ENCODE peak calls at places on chromosomes 2 and 18, in six cellular contexts. W is glutamatergic neuron, J is neural crest cell, E is right atrium auricular region, S is H9, Q is HFF-Myc. L is an unnamed sample.

GRCh38 chr2:120108049-120108448 is 95.2 kb downstream of the EPB41L5 start:
- DNase-seq in W (no peak), J (no peak), E (no peak), S (no peak), Q (no peak), L (no peak)

GRCh38 chr18:24683965-24684364 is 223.5 kb downstream of the HRH4 start:
- DNase-seq in W (peak), J (no peak), E (no peak), S (peak), Q (no peak), L (no peak)

GRCh38 chr2:26640781-26641564 is at the start of gene CIB4:
- DNase-seq in W (no peak), J (no peak), E (no peak), S (peak), Q (no peak), L (no peak)

GRCh38 chr2:241531161-241531722 is 22.9 kb upstream of the STK25 start:
- DNase-seq in W (no peak), J (no peak), E (no peak), S (no peak), Q (no peak), L (no peak)

GRCh38 chr2:75258620-75259019 is 59.3 kb upstream of the TACR1 start:
- DNase-seq in W (no peak), J (no peak), E (no peak), S (no peak), Q (no peak), L (no peak)

GRCh38 chr2:61090386-61090921 is 24.8 kb downstream of the SANBR start:
- DNase-seq in W (no peak), J (no peak), E (no peak), S (no peak), Q (no peak), L (no peak)

GRCh38 chr2:60530228-60530627 is 23.2 kb downstream of the BCL11A start:
- DNase-seq in W (no peak), J (no peak), E (no peak), S (no peak), Q (no peak), L (no peak)

GRCh38 chr2:74001121-74001520 is 16.4 kb downstream of the TET3 start:
- DNase-seq in W (peak), J (no peak), E (no peak), S (no peak), Q (no peak), L (no peak)

GRCh38 chr2:101805146-101806088 is 107.9 kb downstream of the MAP4K4 start:
- DNase-seq in W (no peak), J (no peak), E (no peak), S (no peak), Q (no peak), L (no peak)

GRCh38 chr2:20164061-20164733 is 60.7 kb downstream of the SDC1 start:
- DNase-seq in W (no peak), J (no peak), E (no peak), S (peak), Q (no peak), L (no peak)

GRCh38 chr2:88179228-88179679 is 9.1 kb downstream of the THNSL2 start:
- DNase-seq in W (no peak), J (no peak), E (no peak), S (no peak), Q (no peak), L (no peak)

GRCh38 chr18:6885992-6886823 is 156.7 kb downstream of the ARHGAP28 start:
- DNase-seq in W (peak), J (peak), E (no peak), S (no peak), Q (peak), L (no peak)

GRCh38 chr2:215816424-215816823 is 196.9 kb downstream of the MREG start:
- DNase-seq in W (no peak), J (no peak), E (no peak), S (no peak), Q (no peak), L (no peak)

GRCh38 chr2:81324046-81324445 is 1019.5 kb upstream of the LRRTM1 start:
- DNase-seq in W (no peak), J (no peak), E (no peak), S (peak), Q (no peak), L (no peak)

GRCh38 chr2:113309655-113310387 is 31.1 kb upstream of the PAX8 start:
- DNase-seq in W (no peak), J (no peak), E (no peak), S (no peak), Q (no peak), L (no peak)

GRCh38 chr18:54873884-54874255 is 45.6 kb downstream of the RAB27B start:
- DNase-seq in W (no peak), J (no peak), E (no peak), S (no peak), Q (no peak), L (no peak)

GRCh38 chr18:13550446-13551304 is 175.7 kb downstream of the FAM210A start:
- DNase-seq in W (no peak), J (no peak), E (peak), S (no peak), Q (no peak), L (no peak)

GRCh38 chr18:13551841-13552733 is 174.3 kb downstream of the FAM210A start:
- DNase-seq in W (no peak), J (no peak), E (no peak), S (no peak), Q (no peak), L (no peak)

GRCh38 chr18:13555192-13555591 is 171.2 kb downstream of the FAM210A start:
- DNase-seq in W (no peak), J (no peak), E (no peak), S (no peak), Q (no peak), L (no peak)

GRCh38 chr18:13551305-13551603 is 175.1 kb downstream of the FAM210A start:
- DNase-seq in W (no peak), J (no peak), E (no peak), S (no peak), Q (no peak), L (no peak)

DNA sequence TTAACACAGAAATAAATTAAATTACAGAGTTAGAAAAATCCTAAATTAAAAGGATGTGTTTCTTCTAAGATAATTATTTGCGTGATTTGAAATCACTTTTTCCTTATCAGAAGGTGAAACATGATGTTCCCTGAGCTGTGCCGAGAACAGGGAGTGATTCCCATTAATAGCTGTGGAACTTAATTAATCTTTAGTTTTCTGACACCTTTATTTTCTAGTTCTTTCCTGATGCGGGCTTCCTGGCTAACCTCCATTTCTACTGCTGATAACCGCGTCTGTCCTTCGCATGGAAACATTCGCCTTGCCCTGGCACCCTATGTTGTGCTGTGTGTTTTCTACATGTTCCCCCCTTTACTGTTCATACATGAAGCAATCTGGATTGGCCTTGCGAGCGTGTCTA is 172.9 kb downstream of the FAM210A start:
- DNase-seq in W (no peak), J (no peak), E (no peak), S (no peak), Q (no peak), L (no peak)
- TF ChIP-seq CTCF in W (no peak), J (no peak), E (no peak), S (no peak), Q (no peak), L (no peak)

DNA sequence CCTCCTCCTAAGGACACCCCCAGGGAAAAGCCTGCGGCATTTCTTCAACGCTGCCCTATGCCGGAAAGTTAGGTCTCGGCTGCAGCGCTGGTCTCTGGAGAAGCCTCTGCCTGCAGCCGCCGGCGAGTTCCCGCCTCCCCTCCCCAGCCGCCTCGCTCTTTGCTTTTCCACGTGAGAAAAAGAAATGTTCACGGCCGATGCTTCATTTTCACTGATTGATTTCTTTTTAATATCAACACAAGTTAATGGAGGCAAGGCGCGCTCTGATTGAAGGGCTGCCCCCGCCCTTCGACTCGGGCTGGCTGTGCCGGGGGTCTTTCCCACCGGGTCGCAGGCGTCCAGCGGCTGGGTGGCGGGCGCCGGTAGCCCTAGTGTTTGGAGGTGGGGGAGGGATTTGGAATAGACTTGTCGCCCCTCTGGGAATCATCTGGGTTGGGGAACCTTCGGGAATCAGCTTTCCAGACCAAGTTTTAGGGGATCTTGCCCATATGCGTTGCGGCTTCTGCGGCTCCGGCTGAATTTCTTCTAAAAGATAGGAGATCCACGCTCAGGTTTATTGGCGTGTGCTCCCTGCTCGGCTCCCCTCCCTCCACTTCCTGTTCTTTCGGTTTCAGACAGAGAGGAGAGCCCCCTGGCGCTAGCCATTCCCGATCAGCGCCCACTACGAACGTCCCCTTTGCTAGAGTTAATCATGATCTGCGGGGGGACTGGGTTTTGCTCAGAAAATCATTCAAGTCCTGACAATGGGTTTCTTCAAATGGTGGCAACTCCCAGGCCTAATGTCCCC is 4.1 kb downstream of the NRP2 start:
- DNase-seq in W (peak), J (peak), E (no peak), S (peak), Q (no peak), L (no peak)
- TF ChIP-seq CTCF in W (no peak), J (peak), E (no peak), S (peak), Q (peak), L (no peak)

DNA sequence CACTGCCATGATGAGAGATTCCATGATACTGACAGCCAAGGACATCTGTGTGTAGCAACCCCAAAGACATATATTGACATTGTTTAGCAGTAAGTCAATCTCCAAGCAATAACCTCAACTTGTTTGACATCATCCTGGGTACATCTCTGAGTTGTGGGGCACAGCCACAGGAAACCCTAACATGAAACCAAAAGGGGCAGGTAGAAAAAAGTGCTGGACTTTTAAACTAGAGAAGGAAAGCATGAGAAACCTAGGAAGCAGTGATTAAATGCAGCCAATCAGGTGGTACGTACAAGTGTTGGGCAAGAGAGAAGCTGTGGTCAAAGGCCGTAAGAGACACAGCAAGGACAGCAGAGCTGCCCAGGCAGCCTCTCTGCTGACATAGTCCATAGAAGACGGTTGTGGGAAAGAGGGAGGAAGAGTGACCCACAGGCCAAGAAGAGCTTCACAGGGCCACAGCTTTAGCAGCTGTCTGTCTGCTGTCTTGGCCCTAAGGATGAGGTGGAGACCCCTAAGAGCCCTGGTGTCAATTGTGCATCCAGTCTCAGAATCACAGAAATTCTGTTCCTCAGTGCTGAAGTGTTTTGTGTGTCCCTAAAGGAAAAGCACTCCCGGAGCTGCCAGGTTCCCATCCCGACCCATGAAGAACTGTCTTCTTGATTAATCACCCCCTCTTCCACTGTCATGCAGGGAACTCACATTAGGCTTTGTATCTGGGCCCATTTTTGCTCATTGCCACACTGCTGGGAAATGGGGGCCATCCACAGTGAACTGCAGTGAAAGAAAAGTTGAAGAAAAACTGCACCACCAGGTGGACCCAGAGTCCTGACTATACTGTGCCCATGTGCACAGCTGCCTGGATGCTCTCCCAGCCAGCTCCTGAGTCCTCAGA is 25.4 kb upstream of the CHN1 start:
- DNase-seq in W (peak), J (peak), E (no peak), S (peak), Q (peak), L (no peak)
- TF ChIP-seq CTCF in W (peak), J (peak), E (no peak), S (peak), Q (peak), L (peak)

DNA sequence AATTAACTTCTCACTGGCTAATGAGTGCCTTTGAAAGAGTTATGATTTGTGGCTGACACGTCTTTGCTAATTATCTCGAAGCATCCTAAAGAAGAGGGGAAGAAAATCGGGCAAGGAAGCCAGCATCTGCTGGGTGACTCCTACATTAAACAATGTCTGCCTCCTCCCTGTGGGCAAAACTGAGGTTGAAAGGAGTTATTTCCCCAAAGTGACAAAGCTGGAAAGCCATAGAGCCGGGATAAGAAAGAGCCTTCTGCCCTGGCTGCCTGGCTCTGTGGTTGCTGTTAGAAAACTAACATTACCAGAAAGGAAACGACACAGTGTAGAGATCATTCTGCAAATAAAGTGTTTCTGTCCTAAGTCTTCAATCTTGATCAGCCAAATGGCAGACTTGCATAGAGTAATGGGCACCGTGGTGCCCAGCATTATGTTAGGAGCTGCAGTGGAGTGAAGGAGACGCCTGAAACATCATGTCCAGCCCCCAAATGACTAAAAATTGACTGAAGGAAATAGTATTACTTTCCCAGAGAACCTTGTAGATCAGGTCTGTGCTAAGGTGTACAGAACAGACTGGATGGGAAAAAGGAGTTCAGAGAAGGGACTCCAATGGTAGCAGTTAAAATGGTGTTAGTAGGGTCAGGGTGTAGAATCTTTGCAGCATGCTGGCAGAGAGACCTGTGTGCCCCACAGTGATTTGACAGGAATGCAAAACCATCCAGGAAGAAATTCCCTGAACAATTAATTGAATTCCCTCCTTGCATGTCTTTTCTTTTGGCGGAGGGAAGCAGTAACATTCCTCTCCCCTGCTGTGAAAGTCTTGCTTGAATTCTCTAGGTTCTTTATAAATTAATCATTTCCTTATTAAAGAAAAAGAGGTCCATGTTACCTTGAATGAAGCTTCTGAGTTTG is 44.4 kb downstream of the ALPK2 start:
- DNase-seq in W (no peak), J (no peak), E (no peak), S (peak), Q (no peak), L (no peak)
- TF ChIP-seq CTCF in W (no peak), J (no peak), E (no peak), S (no peak), Q (no peak), L (no peak)

DNA sequence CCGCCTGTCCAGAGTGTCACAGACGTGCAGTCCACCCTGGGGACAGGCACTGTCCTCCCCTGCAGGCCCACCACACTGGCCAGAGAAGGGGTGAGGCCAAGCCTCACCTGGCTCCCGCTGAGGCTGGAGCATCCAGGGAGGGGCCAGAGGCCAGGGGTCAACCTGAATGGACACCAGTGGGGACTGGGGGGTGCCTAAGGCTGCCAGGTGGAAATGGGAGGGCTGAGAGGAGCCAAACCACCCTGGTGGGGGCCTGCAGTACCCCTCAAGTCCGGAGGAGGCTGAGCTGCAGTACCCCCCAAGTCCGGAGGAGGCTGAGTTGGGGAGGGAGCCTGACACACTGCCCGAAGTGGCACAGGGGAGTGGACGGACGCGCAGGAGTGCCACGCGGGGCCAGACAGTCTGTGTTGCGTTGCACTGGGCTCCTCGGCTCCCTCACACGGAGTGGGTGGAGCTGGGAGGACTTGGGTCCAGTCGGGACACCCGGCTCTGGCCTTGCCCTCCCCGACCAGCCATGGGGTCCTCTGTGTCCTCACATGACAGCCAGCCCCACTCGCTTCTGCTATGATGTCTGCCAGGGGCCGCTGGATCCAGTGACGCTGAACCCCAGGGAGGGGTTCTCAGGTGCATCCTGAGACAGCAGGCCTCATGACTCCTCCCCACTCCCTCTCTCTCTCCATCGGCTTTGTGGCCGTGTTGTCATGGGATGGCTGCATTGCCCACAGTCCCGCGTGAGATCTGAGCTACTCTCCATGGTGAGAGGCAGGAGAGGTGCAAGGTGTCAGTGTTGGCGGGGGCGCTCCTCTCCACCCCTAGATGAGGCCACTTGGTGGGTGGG is 22.3 kb upstream of the GPC1 start:
- DNase-seq in W (no peak), J (no peak), E (no peak), S (peak), Q (no peak), L (no peak)
- TF ChIP-seq CTCF in W (no peak), J (no peak), E (no peak), S (no peak), Q (no peak), L (no peak)

L was measured in D721Med.